ENCODE peak calls at places on chromosomes 2 and 18, in eight cellular contexts. M is pancreas, G is NB4, I is left ventricle myocardium inferior, R is GM12865, T is OCI-LY7, N is ovary, X is K562. Q is an unnamed sample.

GRCh38 chr2:147553743-147554142 is 291.1 kb upstream of the ACVR2A start:
- DNase-seq in M (no peak), G (no peak), I (no peak), R (no peak), T (no peak), N (no peak), X (no peak), Q (no peak)

GRCh38 chr2:216286616-216287231 is 85.6 kb downstream of the MARCHF4 start:
- DNase-seq in M (no peak), G (no peak), I (no peak), R (no peak), T (no peak), N (no peak), X (no peak), Q (no peak)

GRCh38 chr2:218081695-218082094 is 12.6 kb downstream of the RUFY4 start:
- DNase-seq in M (no peak), G (no peak), I (no peak), R (no peak), T (no peak), N (no peak), X (no peak), Q (no peak)

GRCh38 chr2:70958759-70959158 is 19.7 kb upstream of the ANKRD53 start:
- DNase-seq in M (peak; percentile 5), G (no peak), I (no peak), R (no peak), T (no peak), N (no peak), X (no peak), Q (peak; percentile 25)

GRCh38 chr18:74316257-74317180 is 880 bp downstream of the C18orf63 start:
- DNase-seq in M (no peak), G (no peak), I (no peak), R (no peak), T (no peak), N (no peak), X (no peak), Q (no peak)

GRCh38 chr2:205797866-205798265 is 115.6 kb downstream of the NRP2 start:
- DNase-seq in M (no peak), G (no peak), I (no peak), R (no peak), T (no peak), N (no peak), X (no peak), Q (no peak)

GRCh38 chr2:7795358-7796199 is 878.4 kb downstream of the RNF144A start:
- DNase-seq in M (no peak), G (peak; percentile 76), I (no peak), R (no peak), T (no peak), N (no peak), X (no peak), Q (no peak)

GRCh38 chr2:70906022-70906421 is 29.7 kb upstream of the ATP6V1B1 start:
- DNase-seq in M (no peak), G (no peak), I (no peak), R (no peak), T (no peak), N (no peak), X (no peak), Q (no peak)

GRCh38 chr2:200939832-200940231 is 23.6 kb downstream of the ORC2 start:
- DNase-seq in M (no peak), G (no peak), I (no peak), R (no peak), T (no peak), N (no peak), X (no peak), Q (no peak)

GRCh38 chr2:1653956-1654695 is 90.2 kb downstream of the PXDN start:
- DNase-seq in M (no peak), G (no peak), I (no peak), R (no peak), T (no peak), N (no peak), X (no peak), Q (no peak)

GRCh38 chr18:55343396-55344073 is 244.5 kb downstream of the TCF4 start:
- DNase-seq in M (no peak), G (peak; percentile 6), I (no peak), R (peak; percentile 37), T (peak; percentile 26), N (no peak), X (peak; percentile 9), Q (no peak)

GRCh38 chr2:54728669-54729120 is 5.2 kb downstream of the EML6 start:
- DNase-seq in M (no peak), G (no peak), I (no peak), R (no peak), T (no peak), N (no peak), X (no peak), Q (no peak)

GRCh38 chr2:232137748-232138147 is 176.2 kb downstream of the DIS3L2 start:
- DNase-seq in M (no peak), G (no peak), I (no peak), R (no peak), T (peak; percentile 79), N (no peak), X (no peak), Q (no peak)

GRCh38 chr2:223859070-223859469 is 21.7 kb upstream of the AP1S3 start:
- DNase-seq in M (no peak), G (no peak), I (no peak), R (no peak), T (no peak), N (no peak), X (no peak), Q (no peak)

GRCh38 chr2:208315081-208315788 is 49.2 kb downstream of the PIKFYVE start:
- DNase-seq in M (no peak), G (peak; percentile 12), I (no peak), R (peak; percentile 71), T (no peak), N (no peak), X (no peak), Q (no peak)

GRCh38 chr2:10278029-10278762 is 24.5 kb upstream of the HPCAL1 start:
- DNase-seq in M (peak; percentile 38), G (peak; percentile 98), I (peak; percentile 73), R (peak; percentile 13), T (no peak), N (peak; percentile 66), X (peak; percentile 87), Q (peak; percentile 67)

GRCh38 chr18:10475633-10476388 is 21.4 kb downstream of the APCDD1 start:
- DNase-seq in M (no peak), G (no peak), I (no peak), R (no peak), T (peak; percentile 25), N (peak; percentile 42), X (no peak), Q (no peak)

GRCh38 chr2:75822336-75822735 is 111.6 kb upstream of the GCFC2 start:
- DNase-seq in M (no peak), G (no peak), I (no peak), R (no peak), T (no peak), N (no peak), X (no peak), Q (no peak)

GRCh38 chr2:217223222-217223930 is 363.5 kb upstream of the TNP1 start:
- DNase-seq in M (no peak), G (peak; percentile 96), I (no peak), R (peak; percentile 92), T (peak; percentile 25), N (no peak), X (no peak), Q (no peak)

GRCh38 chr2:111155610-111156009 is 34.9 kb downstream of the BCL2L11 start:
- DNase-seq in M (no peak), G (no peak), I (no peak), R (no peak), T (no peak), N (no peak), X (no peak), Q (no peak)

DNA sequence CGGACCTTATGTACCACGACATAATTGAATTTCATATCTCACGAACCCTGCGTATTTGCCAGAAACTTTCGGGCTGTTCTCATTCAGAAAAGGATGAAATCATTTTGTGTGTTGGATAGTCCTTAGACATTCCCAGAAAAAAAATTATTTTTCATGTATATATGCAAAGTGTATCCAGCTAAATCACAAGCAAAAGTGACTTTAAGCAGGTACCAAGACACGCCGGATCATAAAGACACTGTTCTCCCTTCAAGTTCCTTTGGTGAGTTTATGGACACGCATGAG is 35.1 kb upstream of the PNO1 start:
- DNase-seq in M (no peak), G (no peak), I (no peak), R (no peak), T (no peak), N (no peak), X (no peak), Q (no peak)
- TF ChIP-seq CTCF in M (no peak), G (no peak), I (peak; percentile 35), R (no peak), T (peak; percentile 56), N (no peak), X (no peak), Q (no peak)

GRCh38 chr2:210225461-210225798 is 183 bp upstream of the ACADL start:
- DNase-seq in M (no peak), G (no peak), I (no peak), R (no peak), T (no peak), N (no peak), X (no peak), Q (no peak)
- H3K4me3 ChIP-seq in M (peak overlapping the region; percentile 66), G (no peak overlapping the region), I (peak overlapping the region; percentile 75), R (no peak overlapping the region), T (no peak overlapping the region), N (peak overlapping the region; percentile 43), X (no peak overlapping the region), Q (peak overlapping the region; percentile 63)

DNA sequence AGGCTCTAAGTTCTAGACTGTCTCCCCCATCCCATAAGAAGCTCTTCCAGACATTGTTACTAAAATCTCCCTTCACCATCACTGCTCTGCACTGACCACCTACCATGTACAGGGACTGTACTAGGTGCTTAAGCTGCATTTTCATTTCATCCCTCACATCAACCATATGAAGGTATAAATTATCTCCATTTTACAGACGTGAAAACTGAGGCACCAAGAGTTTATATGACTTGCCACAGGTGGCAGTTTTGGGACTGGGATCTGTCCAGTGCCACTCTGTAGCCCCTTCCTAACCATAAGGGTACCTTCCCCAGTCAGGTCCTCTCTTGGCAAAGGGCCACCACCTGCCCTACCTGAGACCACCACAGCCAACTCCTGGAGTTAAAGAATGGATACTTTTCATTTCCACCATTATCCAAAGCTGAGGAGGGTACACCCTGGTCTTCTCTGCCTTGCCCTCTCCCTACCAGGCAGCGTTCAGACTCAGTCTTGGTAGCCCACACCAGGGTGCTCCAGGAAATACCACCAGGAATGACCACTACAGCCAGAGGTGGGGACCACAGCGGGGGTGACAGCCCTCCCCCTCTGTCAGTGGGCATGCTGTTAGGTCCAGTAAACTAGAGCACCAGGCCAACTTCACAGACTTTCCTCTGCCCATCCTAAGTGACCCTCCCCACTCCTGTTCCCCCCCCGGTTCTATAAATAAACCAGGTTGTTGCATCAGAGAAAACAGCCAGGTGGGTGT is 2.8 kb downstream of the RAB11FIP5 start:
- DNase-seq in M (no peak), G (no peak), I (no peak), R (no peak), T (no peak), N (no peak), X (no peak), Q (no peak)
- TF ChIP-seq CTCF in M (no peak), G (no peak), I (no peak), R (no peak), T (no peak), N (no peak), X (no peak), Q (no peak)

GRCh38 chr2:84882415-84882738 is 1.5 kb upstream of the TRABD2A start:
- DNase-seq in M (no peak), G (no peak), I (no peak), R (no peak), T (no peak), N (no peak), X (no peak), Q (no peak)
- H3K4me3 ChIP-seq in M (no peak overlapping the region), G (no peak overlapping the region), I (peak overlapping the region; percentile 70), R (peak overlapping the region; percentile 64), T (no peak overlapping the region), N (no peak overlapping the region), X (no peak overlapping the region), Q (no peak overlapping the region)